ENCODE peak calls at places on chromosome 22, in five cellular contexts. R, F, O, M and J are unnamed samples.

GRCh38 chr22:50140615-50141014 is 29.9 kb upstream of the PANX2 start:
- DNase-seq in R (no peak), F (no peak), O (no peak), M (no peak), J (no peak)

GRCh38 chr22:37681556-37682049 is 4.5 kb upstream of the NOL12 start:
- DNase-seq in R (peak), F (no peak), O (peak), M (peak), J (peak)

GRCh38 chr22:22558071-22558971 is 744 bp downstream of the PRAME start:
- DNase-seq in R (peak), F (no peak), O (no peak), M (no peak), J (no peak)

GRCh38 chr22:46547883-46548244 is 10.4 kb upstream of the CELSR1 start:
- DNase-seq in R (peak), F (no peak), O (no peak), M (peak), J (no peak)

GRCh38 chr22:43561421-43562178 is 149.8 kb downstream of the MPPED1 start:
- DNase-seq in R (no peak), F (no peak), O (no peak), M (no peak), J (peak)

GRCh38 chr22:40107756-40108437 is 69.8 kb upstream of the TNRC6B start:
- DNase-seq in R (peak), F (no peak), O (no peak), M (peak), J (peak)

GRCh38 chr22:50276143-50276542 is 6.0 kb upstream of the MAPK11 start:
- DNase-seq in R (peak), F (no peak), O (peak), M (no peak), J (peak)

GRCh38 chr22:20023214-20023613 is 2.3 kb downstream of the TANGO2 start:
- DNase-seq in R (no peak), F (no peak), O (no peak), M (no peak), J (no peak)

GRCh38 chr22:42214625-42215415 is 55.6 kb downstream of the TCF20 start:
- DNase-seq in R (no peak), F (no peak), O (peak), M (no peak), J (peak)

GRCh38 chr22:37410174-37411055 is 16.9 kb downstream of the ELFN2 start:
- DNase-seq in R (peak), F (no peak), O (no peak), M (no peak), J (no peak)

GRCh38 chr22:23256986-23257888 is 76.9 kb downstream of the BCR start:
- DNase-seq in R (peak), F (no peak), O (no peak), M (no peak), J (no peak)

GRCh38 chr22:44179196-44179988 is 1.3 kb upstream of the PARVG start:
- DNase-seq in R (no peak), F (no peak), O (no peak), M (no peak), J (no peak)

GRCh38 chr22:46830841-46831240 is 68.4 kb downstream of the TBC1D22A start:
- DNase-seq in R (peak), F (no peak), O (no peak), M (no peak), J (no peak)

GRCh38 chr22:41469218-41469851 is 418 bp downstream of the ACO2 start:
- DNase-seq in R (no peak), F (no peak), O (no peak), M (no peak), J (peak)